ENCODE peak calls at places on chromosome 14, in four cellular contexts. P is fibroblast of lung, Y is mesenchymal stem cell, J is PC-3. F is an unnamed sample.

GRCh38 chr14:88790501-88791251 is 2.1 kb downstream of the EML5 start:
- DNase-seq in P (no peak), Y (no peak), J (no peak), F (no peak)

GRCh38 chr14:71675902-71676291 is 256.3 kb upstream of the RGS6 start:
- DNase-seq in P (peak; percentile 30), Y (no peak), J (no peak), F (no peak)

GRCh38 chr14:70888681-70889175 is 18.5 kb upstream of the PCNX1 start:
- DNase-seq in P (peak; percentile 70), Y (peak; percentile 64), J (peak; percentile 12), F (no peak)

GRCh38 chr14:105700622-105701288 is 174.4 kb downstream of the TMEM121 start:
- DNase-seq in P (no peak), Y (no peak), J (peak; percentile 40), F (peak; percentile 88)

GRCh38 chr14:41925409-41925808 is 318.7 kb downstream of the LRFN5 start:
- DNase-seq in P (peak; percentile 2), Y (peak; percentile 18), J (peak; percentile 63), F (no peak)

GRCh38 chr14:74859757-74860156 is 16.2 kb downstream of the PROX2 start:
- DNase-seq in P (no peak), Y (no peak), J (no peak), F (no peak)

GRCh38 chr14:70036665-70037064 is 152.1 kb downstream of the SLC8A3 start:
- DNase-seq in P (no peak), Y (no peak), J (no peak), F (no peak)

GRCh38 chr14:69941768-69942742 is 62.8 kb downstream of the SMOC1 start:
- DNase-seq in P (no peak), Y (no peak), J (no peak), F (no peak)

GRCh38 chr14:20719777-20720176 is 25.9 kb upstream of the EDDM3A start:
- DNase-seq in P (no peak), Y (no peak), J (peak; percentile 40), F (no peak)

GRCh38 chr14:90742252-90742651 is 74.0 kb downstream of the TTC7B start:
- DNase-seq in P (no peak), Y (no peak), J (no peak), F (no peak)

GRCh38 chr14:95227279-95227860 is 70.0 kb upstream of the DICER1 start:
- DNase-seq in P (peak; percentile 66), Y (no peak), J (no peak), F (no peak)

GRCh38 chr14:96249016-96249415 is 7.0 kb upstream of the BDKRB1 start:
- DNase-seq in P (peak; percentile 80), Y (peak; percentile 93), J (no peak), F (no peak)

GRCh38 chr14:77825895-77826519 is 26.1 kb downstream of the ADCK1 start:
- DNase-seq in P (no peak), Y (no peak), J (no peak), F (no peak)

GRCh38 chr14:81269100-81269978 is 48.6 kb upstream of the GTF2A1 start:
- DNase-seq in P (peak; percentile 57), Y (peak; percentile 61), J (peak; percentile 90), F (peak; percentile 28)

GRCh38 chr14:99378782-99379214 is 101.9 kb downstream of the SETD3 start:
- DNase-seq in P (peak; percentile 66), Y (peak; percentile 34), J (peak; percentile 72), F (no peak)

GRCh38 chr14:23186913-23187654 is 3.6 kb upstream of the SLC7A8 start:
- DNase-seq in P (peak; percentile 53), Y (peak; percentile 71), J (peak; percentile 76), F (peak; percentile 32)

GRCh38 chr14:93009471-93010117 is 86.6 kb downstream of the CHGA start:
- DNase-seq in P (no peak), Y (no peak), J (no peak), F (no peak)

GRCh38 chr14:20455355-20456300 is 602 bp downstream of the APEX1 start:
- DNase-seq in P (peak; percentile 90), Y (peak; percentile 97), J (peak; percentile 78), F (no peak)

GRCh38 chr14:85118274-85118673 is 411.7 kb upstream of the FLRT2 start:
- DNase-seq in P (no peak), Y (peak; percentile 22), J (no peak), F (no peak)

GRCh38 chr14:96255501-96256366 is at the start of gene BDKRB1:
- DNase-seq in P (peak; percentile 92), Y (peak; percentile 92), J (peak; percentile 29), F (no peak)

GRCh38 chr14:50232276-50232642 is 881 bp upstream of the SOS2 start:
- DNase-seq in P (no peak), Y (no peak), J (no peak), F (no peak)

GRCh38 chr14:23538785-23539184 is 12.8 kb downstream of the ZFHX2 start:
- DNase-seq in P (no peak), Y (no peak), J (no peak), F (no peak)

GRCh38 chr14:90607141-90607540 is 209.1 kb downstream of the TTC7B start:
- DNase-seq in P (no peak), Y (no peak), J (no peak), F (no peak)

GRCh38 chr14:24439830-24440605 is 2.6 kb downstream of the SDR39U1 start:
- DNase-seq in P (no peak), Y (no peak), J (no peak), F (no peak)

GRCh38 chr14:74609721-74610120 is 2.3 kb downstream of the LTBP2 start:
- DNase-seq in P (peak; percentile 34), Y (no peak), J (no peak), F (no peak)

DNA sequence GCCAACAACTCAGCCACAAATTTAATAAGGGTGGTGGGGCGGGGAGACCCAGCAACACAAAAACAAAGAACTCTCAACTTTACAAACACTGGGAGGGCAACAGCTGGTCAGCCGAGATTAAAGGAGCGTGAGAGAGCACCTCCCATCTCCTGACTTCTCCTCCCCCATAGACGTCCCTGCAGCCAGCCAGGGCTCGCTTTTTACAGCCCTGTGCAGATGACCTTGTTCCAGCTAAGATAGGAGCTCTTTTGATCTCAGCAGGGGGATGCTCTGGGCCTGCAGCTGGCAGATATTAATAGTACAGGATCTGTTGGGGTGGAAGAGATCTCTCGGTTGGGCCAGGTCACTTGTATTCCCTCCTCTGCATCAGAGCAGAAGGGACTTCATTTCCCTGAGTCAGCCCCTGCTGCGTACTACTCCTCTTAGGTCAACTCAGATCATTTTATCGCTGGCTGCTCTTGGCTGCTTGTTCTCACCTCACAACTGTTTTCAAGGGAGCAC is 475.8 kb downstream of the RAD51B start:
- DNase-seq in P (no peak), Y (peak; percentile 24), J (no peak), F (no peak)
- H3K4me2 ChIP-seq in P (no peak overlapping the region), Y (no peak overlapping the region), J (no peak overlapping the region), F (no peak overlapping the region)

DNA sequence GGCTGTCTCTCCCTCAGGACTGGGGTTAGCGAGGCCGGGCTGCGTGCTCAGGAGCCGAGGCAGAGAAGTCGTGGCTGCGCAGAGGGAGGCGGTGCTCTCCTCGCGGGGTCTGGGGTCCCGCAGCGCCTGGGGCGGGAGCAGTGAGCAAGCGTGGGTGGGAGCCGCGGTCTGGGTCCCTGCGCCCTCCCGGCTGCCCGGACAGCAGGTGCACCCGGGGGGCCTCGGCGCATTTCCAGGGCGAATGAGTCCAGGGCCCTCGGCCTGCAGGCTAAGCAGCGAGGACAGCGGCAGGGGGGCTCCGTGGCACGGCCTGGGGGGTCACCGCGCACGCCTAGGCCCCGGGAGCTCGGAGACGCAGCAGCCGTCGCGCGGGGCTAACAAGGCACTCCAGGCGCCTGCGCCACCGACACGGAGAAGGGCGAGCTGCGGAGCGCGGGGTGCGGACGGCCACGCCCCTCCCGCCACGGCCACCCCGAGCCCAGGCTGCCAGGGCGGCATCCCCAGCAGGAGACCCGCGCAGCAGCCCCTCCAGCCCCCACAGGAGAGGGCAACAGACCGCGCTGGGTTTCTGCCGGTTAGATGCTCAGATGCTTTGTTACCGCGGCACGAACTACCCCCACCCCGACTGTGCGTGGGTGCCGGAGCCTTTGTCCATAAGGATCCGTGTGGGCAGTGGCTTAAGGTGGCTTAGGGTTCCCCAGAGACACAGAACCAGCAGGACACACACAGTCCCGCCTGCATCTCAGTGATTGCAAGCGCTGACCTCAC is 117.7 kb upstream of the C14orf180 start:
- DNase-seq in P (no peak), Y (no peak), J (no peak), F (no peak)
- H3K4me2 ChIP-seq in P (no peak overlapping the region), Y (no peak overlapping the region), J (no peak overlapping the region), F (no peak overlapping the region)

GRCh38 chr14:55038708-55039107 is 11.7 kb downstream of the SOCS4 start:
- DNase-seq in P (no peak), Y (no peak), J (peak; percentile 90), F (no peak)
- H3K4me2 ChIP-seq in P (no peak overlapping the region), Y (no peak overlapping the region), J (peak overlapping the region; percentile 35), F (no peak overlapping the region)

DNA sequence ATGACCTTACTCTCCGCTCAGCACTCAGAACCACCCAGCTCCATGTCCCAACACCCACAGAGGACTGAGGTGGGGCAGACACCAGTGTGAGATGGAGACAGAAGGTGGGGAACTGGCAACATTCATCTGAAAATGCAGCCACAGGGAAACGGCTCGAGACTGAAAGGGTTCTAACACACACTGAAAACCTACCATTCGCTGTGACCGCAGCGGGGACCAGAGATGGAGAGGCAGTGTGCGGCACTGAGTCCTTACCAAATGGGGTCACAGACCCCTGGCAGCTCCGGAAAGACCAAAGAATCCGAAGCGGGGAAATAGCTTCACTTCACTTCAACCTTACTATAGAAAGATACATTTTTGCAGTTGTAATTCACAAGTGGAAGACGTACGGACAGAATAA is 9.6 kb downstream of the BAG5 start:
- DNase-seq in P (no peak), Y (no peak), J (no peak), F (no peak)
- H3K4me2 ChIP-seq in P (peak overlapping the region; percentile 15), Y (peak overlapping the region; percentile 17), J (peak overlapping the region; percentile 40), F (no peak overlapping the region)

DNA sequence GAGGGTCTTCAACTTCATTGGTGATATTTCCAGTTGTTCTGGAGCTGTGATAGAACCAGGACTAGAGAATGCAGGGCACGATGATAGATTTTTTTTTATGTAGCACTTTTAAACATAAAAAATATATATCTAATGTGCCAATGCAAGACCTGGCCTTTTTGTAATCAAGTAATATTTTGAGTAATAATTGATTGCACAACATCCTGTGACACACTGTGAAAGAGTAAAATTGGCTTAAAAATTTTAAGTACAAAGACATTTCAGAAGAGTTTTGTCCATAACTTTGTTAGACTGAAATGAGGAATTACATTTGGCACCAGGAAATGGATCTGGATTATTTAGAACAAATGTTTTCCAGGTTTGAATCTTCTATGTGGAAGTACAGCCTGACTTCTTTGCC is 22.1 kb downstream of the PRKCH start:
- DNase-seq in P (no peak), Y (no peak), J (peak; percentile 16), F (no peak)
- H3K4me2 ChIP-seq in P (no peak overlapping the region), Y (no peak overlapping the region), J (no peak overlapping the region), F (no peak overlapping the region)

DNA sequence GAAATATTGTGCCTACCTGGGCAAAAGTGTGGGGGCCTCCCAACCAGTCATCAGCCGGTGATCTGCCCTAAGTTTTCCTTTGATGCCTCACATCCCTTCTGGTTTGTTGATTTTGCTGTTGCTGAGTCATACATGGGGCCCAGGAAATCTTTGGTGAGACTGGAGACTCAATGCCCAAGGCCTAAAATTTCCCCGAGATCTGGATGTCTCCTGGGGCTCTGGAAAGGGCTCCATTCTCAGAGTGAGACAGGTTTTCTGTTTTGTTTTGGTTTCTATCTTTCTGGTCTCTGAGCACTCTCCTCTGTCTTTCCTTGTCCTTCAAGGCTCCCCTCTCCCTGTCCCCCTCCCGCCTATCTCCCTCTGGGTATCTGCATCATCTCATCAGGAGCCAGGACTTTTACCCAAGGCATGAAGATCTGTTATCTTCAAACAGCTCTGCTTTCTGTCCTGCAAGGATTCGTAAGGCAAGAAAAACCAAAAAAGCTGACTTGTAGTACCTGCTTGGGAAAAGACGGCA is 152.8 kb upstream of the MAX start:
- DNase-seq in P (peak; percentile 81), Y (peak; percentile 63), J (peak; percentile 96), F (no peak)
- H3K4me2 ChIP-seq in P (no peak overlapping the region), Y (no peak overlapping the region), J (peak overlapping the region; percentile 75), F (no peak overlapping the region)